ENCODE peak calls at places on chromosomes 13 and 19, in five cellular contexts. J is GM23338, Q is AG04450, P is RWPE1, Z is stomach. G is an unnamed sample.

GRCh38 chr13:33662392-33662791 is 155.6 kb upstream of the RFC3 start:
- DNase-seq in J (no peak), Q (no peak), P (no peak), Z (no peak), G (no peak)

GRCh38 chr13:110182003-110182402 is 125.0 kb downstream of the COL4A1 start:
- DNase-seq in J (no peak), Q (no peak), P (no peak), Z (no peak), G (no peak)

GRCh38 chr19:575527-576506 is 3.4 kb downstream of the BSG start:
- DNase-seq in J (peak; percentile 18), Q (no peak), P (peak; percentile 78), Z (peak; percentile 81), G (no peak)

GRCh38 chr13:50162001-50162400 is 146.8 kb downstream of the KCNRG start:
- DNase-seq in J (no peak), Q (no peak), P (no peak), Z (no peak), G (no peak)

GRCh38 chr19:41309225-41310030 is 544 bp upstream of the CCDC97 start:
- DNase-seq in J (no peak), Q (no peak), P (no peak), Z (no peak), G (peak; percentile 32)

GRCh38 chr13:93004919-93005318 is 221.7 kb upstream of the GPC6 start:
- DNase-seq in J (peak; percentile 59), Q (no peak), P (no peak), Z (no peak), G (no peak)

GRCh38 chr13:95505265-95505664 is 47.3 kb upstream of the CLDN10 start:
- DNase-seq in J (peak; percentile 67), Q (no peak), P (no peak), Z (no peak), G (no peak)

GRCh38 chr13:40637644-40638043 is 28.8 kb downstream of the FOXO1 start:
- DNase-seq in J (no peak), Q (no peak), P (no peak), Z (peak; percentile 45), G (no peak)

GRCh38 chr13:27943951-27944350 is 24.2 kb downstream of the PDX1 start:
- DNase-seq in J (no peak), Q (no peak), P (no peak), Z (no peak), G (peak; percentile 36)

GRCh38 chr13:44317752-44318550 is 55.7 kb upstream of the SERP2 start:
- DNase-seq in J (no peak), Q (no peak), P (no peak), Z (no peak), G (no peak)

GRCh38 chr13:74930402-74931165 is 551.4 kb downstream of the TBC1D4 start:
- DNase-seq in J (no peak), Q (peak; percentile 8), P (peak; percentile 26), Z (no peak), G (no peak)

GRCh38 chr13:38223093-38223492 is 126.6 kb upstream of the UFM1 start:
- DNase-seq in J (peak; percentile 72), Q (no peak), P (no peak), Z (no peak), G (no peak)

GRCh38 chr19:41449079-41449864 is 6.3 kb downstream of the ERICH4 start:
- DNase-seq in J (peak; percentile 87), Q (peak; percentile 48), P (peak; percentile 83), Z (peak; percentile 77), G (peak; percentile 36)

GRCh38 chr19:30135797-30136196 is 193.8 kb downstream of the URI1 start:
- DNase-seq in J (no peak), Q (no peak), P (no peak), Z (no peak), G (no peak)

GRCh38 chr19:12774588-12775555 is at the start of gene HOOK2:
- DNase-seq in J (peak; percentile 97), Q (no peak), P (peak; percentile 90), Z (peak; percentile 99), G (no peak)

GRCh38 chr19:56076413-56076998 is 44.6 kb downstream of the ZNF787 start:
- DNase-seq in J (peak; percentile 77), Q (peak; percentile 15), P (peak; percentile 45), Z (peak; percentile 72), G (peak; percentile 41)

GRCh38 chr19:47702671-47703070 is 10.6 kb upstream of the EHD2 start:
- DNase-seq in J (no peak), Q (no peak), P (no peak), Z (no peak), G (no peak)

GRCh38 chr19:13062317-13062716 is 40.3 kb downstream of the LYL1 start:
- DNase-seq in J (no peak), Q (no peak), P (no peak), Z (no peak), G (no peak)

GRCh38 chr19:53621885-53622710 is 9.7 kb upstream of the DPRX start:
- DNase-seq in J (no peak), Q (no peak), P (peak; percentile 13), Z (no peak), G (no peak)

GRCh38 chr19:41426952-41427646 is at the start of gene B3GNT8:
- DNase-seq in J (peak; percentile 92), Q (peak; percentile 11), P (peak; percentile 88), Z (peak; percentile 86), G (no peak)

GRCh38 chr13:33284016-33284415 is 1.5 kb downstream of the STARD13 start:
- DNase-seq in J (no peak), Q (no peak), P (no peak), Z (no peak), G (no peak)

GRCh38 chr19:4113398-4114088 is 10.4 kb downstream of the MAP2K2 start:
- DNase-seq in J (no peak), Q (no peak), P (no peak), Z (no peak), G (no peak)

GRCh38 chr19:3708207-3708931 is at the start of gene TJP3:
- DNase-seq in J (peak; percentile 44), Q (no peak), P (no peak), Z (peak; percentile 85), G (no peak)

GRCh38 chr13:42076309-42076713 is 27.9 kb downstream of the DGKH start:
- DNase-seq in J (no peak), Q (no peak), P (peak; percentile 8), Z (no peak), G (no peak)

GRCh38 chr13:98457053-98457452 is 119.9 kb downstream of the STK24 start:
- DNase-seq in J (no peak), Q (no peak), P (no peak), Z (no peak), G (peak; percentile 82)

GRCh38 chr13:49292742-49293498 is 45.2 kb downstream of the CDADC1 start:
- DNase-seq in J (no peak), Q (peak; percentile 77), P (no peak), Z (peak; percentile 41), G (no peak)

GRCh38 chr13:70162141-70162540 is 53.9 kb upstream of the KLHL1 start:
- DNase-seq in J (peak; percentile 36), Q (no peak), P (no peak), Z (no peak), G (no peak)

GRCh38 chr19:5147971-5148793 is 179.3 kb downstream of the KDM4B start:
- DNase-seq in J (no peak), Q (no peak), P (no peak), Z (no peak), G (peak; percentile 89)

GRCh38 chr19:49515767-49516166 is 3.3 kb downstream of the FCGRT start:
- DNase-seq in J (no peak), Q (no peak), P (no peak), Z (no peak), G (no peak)

GRCh38 chr19:35116085-35116801 is 620 bp downstream of the FXYD3 start:
- DNase-seq in J (no peak), Q (no peak), P (peak; percentile 78), Z (peak; percentile 85), G (no peak)

GRCh38 chr19:35601971-35602370 is 10.6 kb upstream of the HAUS5 start:
- DNase-seq in J (no peak), Q (no peak), P (no peak), Z (no peak), G (no peak)

GRCh38 chr19:5292843-5293606 is 47.6 kb downstream of the PTPRS start:
- DNase-seq in J (peak; percentile 88), Q (peak; percentile 36), P (peak; percentile 93), Z (peak; percentile 70), G (peak; percentile 77)

GRCh38 chr13:24396821-24397220 is 87.4 kb downstream of the C1QTNF9 start:
- DNase-seq in J (no peak), Q (no peak), P (no peak), Z (no peak), G (no peak)

GRCh38 chr19:16888629-16889371 is at the start of gene F2RL3:
- DNase-seq in J (peak; percentile 39), Q (no peak), P (no peak), Z (peak; percentile 38), G (peak; percentile 87)

GRCh38 chr19:16890461-16891184 is 1.8 kb downstream of the F2RL3 start:
- DNase-seq in J (no peak), Q (no peak), P (no peak), Z (no peak), G (no peak)

GRCh38 chr19:16889883-16890460 is 1.2 kb downstream of the F2RL3 start:
- DNase-seq in J (no peak), Q (no peak), P (no peak), Z (no peak), G (no peak)

GRCh38 chr19:16887353-16888265 is 1.2 kb upstream of the F2RL3 start:
- DNase-seq in J (no peak), Q (no peak), P (no peak), Z (no peak), G (no peak)

GRCh38 chr19:16889429-16889882 is 657 bp downstream of the F2RL3 start:
- DNase-seq in J (no peak), Q (no peak), P (no peak), Z (no peak), G (no peak)
- TF ChIP-seq CTCF in J (no peak), Q (no peak), P (no peak), Z (no peak), G (no peak)

GRCh38 chr19:15551183-15552004 is 43.1 kb downstream of the CYP4F22 start:
- DNase-seq in J (peak; percentile 91), Q (no peak), P (peak; percentile 63), Z (peak; percentile 40), G (peak; percentile 86)
- TF ChIP-seq CTCF in J (peak; percentile 7), Q (no peak), P (no peak), Z (no peak), G (no peak)

GRCh38 chr19:18865973-18866799 is 29.8 kb downstream of the CERS1 start:
- DNase-seq in J (peak; percentile 86), Q (no peak), P (peak; percentile 57), Z (peak; percentile 67), G (peak; percentile 82)

GRCh38 chr19:18867199-18867598 is 28.8 kb downstream of the CERS1 start:
- DNase-seq in J (no peak), Q (no peak), P (no peak), Z (no peak), G (peak; percentile 80)

GRCh38 chr19:18865106-18865972 is 30.6 kb downstream of the CERS1 start:
- DNase-seq in J (no peak), Q (no peak), P (no peak), Z (no peak), G (no peak)

GRCh38 chr19:18867751-18868150 is 28.2 kb downstream of the CERS1 start:
- DNase-seq in J (no peak), Q (no peak), P (no peak), Z (no peak), G (no peak)

GRCh38 chr19:18866800-18867123 is 29.2 kb downstream of the CERS1 start:
- DNase-seq in J (no peak), Q (no peak), P (no peak), Z (no peak), G (no peak)
- TF ChIP-seq CTCF in J (peak; percentile 1), Q (no peak), P (peak; percentile 67), Z (no peak), G (peak; percentile 67)

GRCh38 chr13:59477011-59477410 is 686.7 kb downstream of the DIAPH3 start:
- DNase-seq in J (peak; percentile 41), Q (no peak), P (no peak), Z (no peak), G (no peak)
- TF ChIP-seq CTCF in J (peak; percentile 69), Q (peak; percentile 26), P (no peak), Z (no peak), G (peak; percentile 60)